ENCODE peak calls at places on chromosomes 2 and 18, in six cellular contexts. One of them, this sample, is unnamed.

GRCh38 chr2:28927469-28927868 is 33.0 kb downstream of the WDR43 start:
- DNase-seq in endodermal cell: no peak
- DNase-seq in choroid plexus epithelial cell: no peak
- DNase-seq in CD8-positive, alpha-beta T cell: no peak
- DNase-seq in foreskin fibroblast: no peak
- DNase-seq in cardiac fibroblast: no peak
- DNase-seq in this sample: no peak

GRCh38 chr2:5730386-5730785 is 38.2 kb downstream of the SOX11 start:
- DNase-seq in choroid plexus epithelial cell: no peak
- DNase-seq in foreskin fibroblast: no peak
- DNase-seq in CD8-positive, alpha-beta T cell: no peak
- DNase-seq in cardiac fibroblast: no peak
- DNase-seq in endodermal cell: no peak
- DNase-seq in this sample: no peak

GRCh38 chr18:23357992-23358594 is 95.0 kb upstream of the RIOK3 start:
- DNase-seq in CD8-positive, alpha-beta T cell: no peak
- DNase-seq in cardiac fibroblast: peak; percentile 76
- DNase-seq in foreskin fibroblast: no peak
- DNase-seq in endodermal cell: no peak
- DNase-seq in choroid plexus epithelial cell: peak; percentile 54
- DNase-seq in this sample: no peak

GRCh38 chr18:76357174-76357573 is 137.9 kb downstream of the ZNF516 start:
- DNase-seq in cardiac fibroblast: no peak
- DNase-seq in foreskin fibroblast: no peak
- DNase-seq in CD8-positive, alpha-beta T cell: no peak
- DNase-seq in choroid plexus epithelial cell: no peak
- DNase-seq in endodermal cell: no peak
- DNase-seq in this sample: no peak

GRCh38 chr2:114039681-114040080 is 149.8 kb downstream of the ACTR3 start:
- DNase-seq in foreskin fibroblast: no peak
- DNase-seq in choroid plexus epithelial cell: no peak
- DNase-seq in cardiac fibroblast: no peak
- DNase-seq in endodermal cell: no peak
- DNase-seq in CD8-positive, alpha-beta T cell: no peak
- DNase-seq in this sample: no peak

GRCh38 chr2:215745316-215745715 is 268.0 kb downstream of the MREG start:
- DNase-seq in endodermal cell: no peak
- DNase-seq in CD8-positive, alpha-beta T cell: no peak
- DNase-seq in foreskin fibroblast: no peak
- DNase-seq in choroid plexus epithelial cell: no peak
- DNase-seq in cardiac fibroblast: no peak
- DNase-seq in this sample: no peak

GRCh38 chr2:148614024-148614331 is 30.6 kb upstream of the EPC2 start:
- DNase-seq in CD8-positive, alpha-beta T cell: no peak
- DNase-seq in cardiac fibroblast: peak; percentile 42
- DNase-seq in foreskin fibroblast: peak; percentile 47
- DNase-seq in choroid plexus epithelial cell: peak; percentile 26
- DNase-seq in endodermal cell: peak; percentile 83
- DNase-seq in this sample: no peak

GRCh38 chr18:46431522-46432171 is 225.4 kb downstream of the LOXHD1 start:
- DNase-seq in endodermal cell: no peak
- DNase-seq in cardiac fibroblast: no peak
- DNase-seq in CD8-positive, alpha-beta T cell: no peak
- DNase-seq in foreskin fibroblast: no peak
- DNase-seq in choroid plexus epithelial cell: no peak
- DNase-seq in this sample: no peak

GRCh38 chr18:31203086-31203793 is 40.6 kb upstream of the DSC1 start:
- DNase-seq in choroid plexus epithelial cell: peak; percentile 10
- DNase-seq in foreskin fibroblast: no peak
- DNase-seq in CD8-positive, alpha-beta T cell: no peak
- DNase-seq in cardiac fibroblast: peak; percentile 6
- DNase-seq in endodermal cell: no peak
- DNase-seq in this sample: no peak
- H3K4me3 ChIP-seq in choroid plexus epithelial cell: no peak overlapping the region
- H3K4me3 ChIP-seq in foreskin fibroblast: no peak overlapping the region
- H3K4me3 ChIP-seq in CD8-positive, alpha-beta T cell: no peak overlapping the region
- H3K4me3 ChIP-seq in cardiac fibroblast: no peak overlapping the region
- H3K4me3 ChIP-seq in endodermal cell: no peak overlapping the region
- H3K4me3 ChIP-seq in this sample: no peak overlapping the region

DNA sequence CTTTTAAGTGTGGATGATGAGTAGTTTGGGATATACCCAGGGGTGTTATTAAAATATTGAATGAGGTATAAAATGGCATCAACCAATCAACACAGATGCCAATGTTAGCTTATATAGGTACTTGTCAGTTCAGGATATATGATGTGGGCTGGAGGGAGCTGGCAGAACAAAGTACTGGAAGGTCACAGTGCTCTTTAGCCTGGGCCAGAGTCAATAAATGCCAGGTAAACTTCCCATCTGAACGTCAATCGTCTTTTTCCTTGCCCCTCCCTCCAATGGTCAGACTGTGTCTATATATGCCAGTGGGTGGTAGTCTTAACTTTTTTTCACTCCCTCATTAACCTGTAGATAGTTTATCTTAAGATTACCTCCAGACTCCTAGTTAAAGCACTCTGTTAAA is 140.8 kb upstream of the RBMS1 start:
- DNase-seq in foreskin fibroblast: no peak
- DNase-seq in endodermal cell: no peak
- DNase-seq in CD8-positive, alpha-beta T cell: no peak
- DNase-seq in choroid plexus epithelial cell: no peak
- DNase-seq in cardiac fibroblast: no peak
- DNase-seq in this sample: no peak
- H3K4me3 ChIP-seq in foreskin fibroblast: no peak overlapping the region
- H3K4me3 ChIP-seq in endodermal cell: no peak overlapping the region
- H3K4me3 ChIP-seq in CD8-positive, alpha-beta T cell: no peak overlapping the region
- H3K4me3 ChIP-seq in choroid plexus epithelial cell: no peak overlapping the region
- H3K4me3 ChIP-seq in cardiac fibroblast: no peak overlapping the region
- H3K4me3 ChIP-seq in this sample: no peak overlapping the region

GRCh38 chr18:72697706-72698105 is 153.6 kb upstream of the CBLN2 start:
- DNase-seq in choroid plexus epithelial cell: peak; percentile 12
- DNase-seq in cardiac fibroblast: no peak
- DNase-seq in endodermal cell: no peak
- DNase-seq in CD8-positive, alpha-beta T cell: no peak
- DNase-seq in foreskin fibroblast: no peak
- DNase-seq in this sample: no peak
- H3K4me3 ChIP-seq in choroid plexus epithelial cell: peak overlapping the region; percentile 28
- H3K4me3 ChIP-seq in cardiac fibroblast: no peak overlapping the region
- H3K4me3 ChIP-seq in endodermal cell: no peak overlapping the region
- H3K4me3 ChIP-seq in CD8-positive, alpha-beta T cell: no peak overlapping the region
- H3K4me3 ChIP-seq in foreskin fibroblast: no peak overlapping the region
- H3K4me3 ChIP-seq in this sample: no peak overlapping the region

GRCh38 chr2:236166157-236166780 is 1.9 kb downstream of the GBX2 start:
- DNase-seq in cardiac fibroblast: no peak
- DNase-seq in endodermal cell: peak; percentile 85
- DNase-seq in foreskin fibroblast: peak; percentile 31
- DNase-seq in choroid plexus epithelial cell: no peak
- DNase-seq in CD8-positive, alpha-beta T cell: no peak
- DNase-seq in this sample: no peak

GRCh38 chr2:236166781-236167296 is 1.3 kb downstream of the GBX2 start:
- DNase-seq in cardiac fibroblast: no peak
- DNase-seq in CD8-positive, alpha-beta T cell: no peak
- DNase-seq in endodermal cell: peak; percentile 79
- DNase-seq in foreskin fibroblast: no peak
- DNase-seq in choroid plexus epithelial cell: no peak
- DNase-seq in this sample: no peak

GRCh38 chr2:236169151-236169721 is 1.1 kb upstream of the GBX2 start:
- DNase-seq in endodermal cell: peak; percentile 76
- DNase-seq in choroid plexus epithelial cell: no peak
- DNase-seq in CD8-positive, alpha-beta T cell: no peak
- DNase-seq in cardiac fibroblast: no peak
- DNase-seq in foreskin fibroblast: peak; percentile 29
- DNase-seq in this sample: no peak

GRCh38 chr2:236168110-236169067 is at the start of gene GBX2:
- DNase-seq in endodermal cell: peak; percentile 97
- DNase-seq in CD8-positive, alpha-beta T cell: no peak
- DNase-seq in foreskin fibroblast: peak; percentile 64
- DNase-seq in cardiac fibroblast: peak; percentile 50
- DNase-seq in choroid plexus epithelial cell: peak; percentile 62
- DNase-seq in this sample: no peak

DNA sequence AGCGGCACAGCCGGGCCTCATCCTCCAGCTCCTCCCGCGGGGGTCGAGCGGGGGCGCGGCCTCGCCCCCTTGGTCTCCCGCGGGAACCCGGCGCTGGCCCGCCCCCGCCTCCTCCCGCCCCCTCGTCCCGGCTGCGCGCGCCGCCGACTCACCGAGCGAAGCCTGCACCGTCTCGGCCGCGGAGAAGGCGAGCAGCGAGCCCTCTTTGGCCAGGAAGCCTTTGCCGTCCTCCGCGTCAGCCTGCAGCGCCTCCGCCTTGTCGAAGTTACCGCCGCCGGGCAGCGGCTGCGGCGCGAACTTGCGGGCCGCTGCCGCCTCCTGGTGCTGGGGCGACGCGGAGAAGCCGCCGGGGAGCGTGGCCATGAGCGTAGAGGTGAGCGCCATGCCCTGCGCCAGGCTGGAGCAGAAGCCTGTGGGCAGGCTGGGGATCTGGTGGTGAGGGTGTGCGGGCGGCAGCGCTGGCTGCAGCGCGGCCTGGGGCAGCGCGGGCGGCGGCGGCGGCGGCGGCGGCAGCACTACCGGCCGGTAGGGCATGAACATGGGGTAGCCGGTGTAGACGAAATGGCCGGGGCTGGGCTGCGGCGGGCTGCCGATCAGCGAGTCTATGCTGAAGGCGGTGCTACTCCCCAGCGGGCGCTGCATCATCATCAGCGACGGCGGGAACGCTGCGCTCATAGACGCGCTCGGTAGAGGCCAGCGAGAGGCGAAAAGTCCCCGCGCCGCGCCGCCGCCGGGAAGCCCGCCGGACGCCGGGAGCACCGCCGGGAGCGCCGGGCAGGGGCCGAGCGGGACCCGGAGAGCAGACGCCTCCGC is 683 bp downstream of the GBX2 start:
- DNase-seq in endodermal cell: peak; percentile 83
- DNase-seq in CD8-positive, alpha-beta T cell: no peak
- DNase-seq in choroid plexus epithelial cell: peak; percentile 78
- DNase-seq in cardiac fibroblast: peak; percentile 59
- DNase-seq in foreskin fibroblast: peak; percentile 66
- DNase-seq in this sample: no peak
- H3K4me3 ChIP-seq in endodermal cell: peak overlapping the region; percentile 60
- H3K4me3 ChIP-seq in CD8-positive, alpha-beta T cell: no peak overlapping the region
- H3K4me3 ChIP-seq in choroid plexus epithelial cell: peak overlapping the region; percentile 49
- H3K4me3 ChIP-seq in cardiac fibroblast: no peak overlapping the region
- H3K4me3 ChIP-seq in foreskin fibroblast: peak overlapping the region; percentile 16
- H3K4me3 ChIP-seq in this sample: peak overlapping the region; percentile 47

This sample was measured in skeletal muscle cell.